ENCODE peak calls at places on chromosomes 1 and 21, in eight cellular contexts. One of them, this sample, is unnamed.

GRCh38 chr1:241555526-241555925 is 23.3 kb downstream of the KMO start:
- DNase-seq in prostate gland: no peak
- DNase-seq in lower leg skin: no peak
- DNase-seq in omental fat pad: no peak
- DNase-seq in epithelial cell of proximal tubule: no peak
- DNase-seq in activated B cell treated with CpG ODN at 0.5 μM for 24 hours: no peak
- DNase-seq in gastrocnemius medialis: no peak
- DNase-seq in nephron progenitor cell: no peak
- DNase-seq in this sample: no peak

GRCh38 chr1:168360151-168360550 is 79.5 kb downstream of the TBX19 start:
- DNase-seq in prostate gland: no peak
- DNase-seq in lower leg skin: no peak
- DNase-seq in omental fat pad: no peak
- DNase-seq in epithelial cell of proximal tubule: no peak
- DNase-seq in activated B cell treated with CpG ODN at 0.5 μM for 24 hours: no peak
- DNase-seq in gastrocnemius medialis: no peak
- DNase-seq in nephron progenitor cell: no peak
- DNase-seq in this sample: no peak

GRCh38 chr1:101291562-101292035 is 54.8 kb downstream of the S1PR1 start:
- DNase-seq in prostate gland: no peak
- DNase-seq in lower leg skin: no peak
- DNase-seq in omental fat pad: no peak
- DNase-seq in epithelial cell of proximal tubule: no peak
- DNase-seq in activated B cell treated with CpG ODN at 0.5 μM for 24 hours: no peak
- DNase-seq in gastrocnemius medialis: peak; percentile 4
- DNase-seq in nephron progenitor cell: no peak
- DNase-seq in this sample: no peak

GRCh38 chr1:236524142-236524891 is 535 bp downstream of the LGALS8 start:
- DNase-seq in prostate gland: peak; percentile 70
- DNase-seq in lower leg skin: no peak
- DNase-seq in omental fat pad: peak; percentile 34
- DNase-seq in epithelial cell of proximal tubule: no peak
- DNase-seq in activated B cell treated with CpG ODN at 0.5 μM for 24 hours: peak; percentile 58
- DNase-seq in gastrocnemius medialis: peak; percentile 24
- DNase-seq in nephron progenitor cell: peak; percentile 60
- DNase-seq in this sample: peak; percentile 34

GRCh38 chr1:90728656-90729257 is 11.7 kb upstream of the BARHL2 start:
- DNase-seq in prostate gland: no peak
- DNase-seq in lower leg skin: no peak
- DNase-seq in omental fat pad: no peak
- DNase-seq in epithelial cell of proximal tubule: no peak
- DNase-seq in activated B cell treated with CpG ODN at 0.5 μM for 24 hours: no peak
- DNase-seq in gastrocnemius medialis: no peak
- DNase-seq in nephron progenitor cell: no peak
- DNase-seq in this sample: no peak

GRCh38 chr1:160841079-160841478 is 21.6 kb downstream of the CD244 start:
- DNase-seq in prostate gland: no peak
- DNase-seq in lower leg skin: no peak
- DNase-seq in omental fat pad: no peak
- DNase-seq in epithelial cell of proximal tubule: no peak
- DNase-seq in activated B cell treated with CpG ODN at 0.5 μM for 24 hours: no peak
- DNase-seq in gastrocnemius medialis: no peak
- DNase-seq in nephron progenitor cell: no peak
- DNase-seq in this sample: no peak

GRCh38 chr1:39076127-39076798 is 50.1 kb downstream of the NDUFS5 start:
- DNase-seq in prostate gland: peak; percentile 60
- DNase-seq in lower leg skin: no peak
- DNase-seq in omental fat pad: no peak
- DNase-seq in epithelial cell of proximal tubule: no peak
- DNase-seq in activated B cell treated with CpG ODN at 0.5 μM for 24 hours: no peak
- DNase-seq in gastrocnemius medialis: peak; percentile 40
- DNase-seq in nephron progenitor cell: no peak
- DNase-seq in this sample: no peak

GRCh38 chr1:77253211-77253610 is 28.6 kb upstream of the AK5 start:
- DNase-seq in prostate gland: no peak
- DNase-seq in lower leg skin: no peak
- DNase-seq in omental fat pad: no peak
- DNase-seq in epithelial cell of proximal tubule: no peak
- DNase-seq in activated B cell treated with CpG ODN at 0.5 μM for 24 hours: no peak
- DNase-seq in gastrocnemius medialis: no peak
- DNase-seq in nephron progenitor cell: no peak
- DNase-seq in this sample: no peak

GRCh38 chr21:39109163-39109530 is 74.1 kb downstream of the PSMG1 start:
- DNase-seq in prostate gland: no peak
- DNase-seq in lower leg skin: peak; percentile 50
- DNase-seq in omental fat pad: no peak
- DNase-seq in epithelial cell of proximal tubule: no peak
- DNase-seq in activated B cell treated with CpG ODN at 0.5 μM for 24 hours: no peak
- DNase-seq in gastrocnemius medialis: no peak
- DNase-seq in nephron progenitor cell: no peak
- DNase-seq in this sample: no peak

GRCh38 chr1:244653439-244654283 is 735 bp downstream of the DESI2 start:
- DNase-seq in prostate gland: no peak
- DNase-seq in lower leg skin: no peak
- DNase-seq in omental fat pad: no peak
- DNase-seq in epithelial cell of proximal tubule: no peak
- DNase-seq in activated B cell treated with CpG ODN at 0.5 μM for 24 hours: no peak
- DNase-seq in gastrocnemius medialis: no peak
- DNase-seq in nephron progenitor cell: peak; percentile 49
- DNase-seq in this sample: no peak

GRCh38 chr1:117696567-117696966 is 90.7 kb downstream of the TENT5C start:
- DNase-seq in prostate gland: no peak
- DNase-seq in lower leg skin: no peak
- DNase-seq in omental fat pad: no peak
- DNase-seq in epithelial cell of proximal tubule: no peak
- DNase-seq in activated B cell treated with CpG ODN at 0.5 μM for 24 hours: no peak
- DNase-seq in gastrocnemius medialis: no peak
- DNase-seq in nephron progenitor cell: no peak
- DNase-seq in this sample: no peak

GRCh38 chr21:31555741-31556191 is 103.7 kb upstream of the SOD1 start:
- DNase-seq in prostate gland: no peak
- DNase-seq in lower leg skin: no peak
- DNase-seq in omental fat pad: no peak
- DNase-seq in epithelial cell of proximal tubule: no peak
- DNase-seq in activated B cell treated with CpG ODN at 0.5 μM for 24 hours: no peak
- DNase-seq in gastrocnemius medialis: no peak
- DNase-seq in nephron progenitor cell: no peak
- DNase-seq in this sample: no peak

GRCh38 chr1:87109012-87109411 is 194.6 kb downstream of the HS2ST1 start:
- DNase-seq in prostate gland: no peak
- DNase-seq in lower leg skin: no peak
- DNase-seq in omental fat pad: no peak
- DNase-seq in epithelial cell of proximal tubule: no peak
- DNase-seq in activated B cell treated with CpG ODN at 0.5 μM for 24 hours: no peak
- DNase-seq in gastrocnemius medialis: no peak
- DNase-seq in nephron progenitor cell: no peak
- DNase-seq in this sample: no peak

GRCh38 chr1:31745071-31745897 is 18.9 kb downstream of the ADGRB2 start:
- DNase-seq in prostate gland: peak; percentile 46
- DNase-seq in lower leg skin: peak; percentile 92
- DNase-seq in omental fat pad: no peak
- DNase-seq in epithelial cell of proximal tubule: no peak
- DNase-seq in activated B cell treated with CpG ODN at 0.5 μM for 24 hours: no peak
- DNase-seq in gastrocnemius medialis: no peak
- DNase-seq in nephron progenitor cell: peak; percentile 79
- DNase-seq in this sample: peak; percentile 89

DNA sequence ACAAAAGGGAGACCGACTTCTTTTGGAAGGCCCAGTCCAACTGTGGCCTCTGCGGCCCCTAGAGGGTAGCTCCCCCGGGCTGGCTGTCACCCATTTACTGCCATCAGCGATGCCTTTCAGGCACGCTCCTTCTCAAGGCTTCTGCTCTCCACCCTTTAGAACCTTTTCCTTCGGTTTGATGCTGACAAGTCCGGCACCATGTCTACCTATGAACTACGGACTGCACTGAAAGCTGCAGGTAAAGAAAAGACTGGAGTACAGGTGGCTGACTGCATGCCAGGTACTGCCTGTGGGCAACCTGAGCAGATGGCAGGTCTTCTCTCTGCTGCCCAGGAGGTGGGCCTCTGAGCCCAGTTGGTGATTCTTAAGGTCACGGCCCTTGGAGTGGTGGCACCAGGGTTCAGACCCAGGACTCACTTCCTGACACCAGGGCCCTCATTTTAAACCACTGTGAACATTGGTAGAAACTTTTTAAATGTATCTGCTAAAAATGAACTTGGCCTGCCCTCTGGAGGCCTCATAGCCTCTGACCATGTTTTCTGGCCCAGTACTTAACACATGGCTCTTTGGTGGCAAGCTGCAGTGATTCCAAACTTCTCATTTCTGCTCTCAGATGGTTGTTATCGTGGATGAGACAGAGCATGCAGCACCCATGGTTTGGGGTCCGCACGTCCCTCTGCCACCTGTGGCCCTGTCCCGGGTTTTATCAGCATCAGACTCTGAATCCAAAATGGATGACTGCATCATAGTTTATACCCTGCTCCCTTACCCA is 45.7 kb downstream of the CAPN9 start:
- DNase-seq in prostate gland: no peak
- DNase-seq in lower leg skin: peak; percentile 60
- DNase-seq in omental fat pad: no peak
- DNase-seq in epithelial cell of proximal tubule: no peak
- DNase-seq in activated B cell treated with CpG ODN at 0.5 μM for 24 hours: no peak
- DNase-seq in gastrocnemius medialis: no peak
- DNase-seq in nephron progenitor cell: no peak
- DNase-seq in this sample: no peak
- TF ChIP-seq CTCF in prostate gland: no peak
- TF ChIP-seq CTCF in lower leg skin: no peak
- TF ChIP-seq CTCF in omental fat pad: no peak
- TF ChIP-seq CTCF in epithelial cell of proximal tubule: peak; percentile 32
- TF ChIP-seq CTCF in activated B cell treated with CpG ODN at 0.5 μM for 24 hours: no peak
- TF ChIP-seq CTCF in gastrocnemius medialis: no peak
- TF ChIP-seq CTCF in nephron progenitor cell: no peak
- TF ChIP-seq CTCF in this sample: peak; percentile 16

GRCh38 chr1:42479621-42480020 is 16.5 kb downstream of the CCDC30 start:
- DNase-seq in prostate gland: no peak
- DNase-seq in lower leg skin: no peak
- DNase-seq in omental fat pad: no peak
- DNase-seq in epithelial cell of proximal tubule: no peak
- DNase-seq in activated B cell treated with CpG ODN at 0.5 μM for 24 hours: no peak
- DNase-seq in gastrocnemius medialis: no peak
- DNase-seq in nephron progenitor cell: peak; percentile 3
- DNase-seq in this sample: no peak
- TF ChIP-seq CTCF in prostate gland: no peak
- TF ChIP-seq CTCF in lower leg skin: no peak
- TF ChIP-seq CTCF in omental fat pad: no peak
- TF ChIP-seq CTCF in epithelial cell of proximal tubule: peak; percentile 9
- TF ChIP-seq CTCF in activated B cell treated with CpG ODN at 0.5 μM for 24 hours: no peak
- TF ChIP-seq CTCF in gastrocnemius medialis: no peak
- TF ChIP-seq CTCF in nephron progenitor cell: no peak
- TF ChIP-seq CTCF in this sample: peak; percentile 8

GRCh38 chr1:248404024-248404423 is 1.2 kb downstream of the OR2T1 start:
- DNase-seq in prostate gland: no peak
- DNase-seq in lower leg skin: no peak
- DNase-seq in omental fat pad: no peak
- DNase-seq in epithelial cell of proximal tubule: no peak
- DNase-seq in activated B cell treated with CpG ODN at 0.5 μM for 24 hours: no peak
- DNase-seq in gastrocnemius medialis: no peak
- DNase-seq in nephron progenitor cell: no peak
- DNase-seq in this sample: no peak
- TF ChIP-seq CTCF in prostate gland: no peak
- TF ChIP-seq CTCF in lower leg skin: no peak
- TF ChIP-seq CTCF in omental fat pad: no peak
- TF ChIP-seq CTCF in epithelial cell of proximal tubule: no peak
- TF ChIP-seq CTCF in activated B cell treated with CpG ODN at 0.5 μM for 24 hours: no peak
- TF ChIP-seq CTCF in gastrocnemius medialis: no peak
- TF ChIP-seq CTCF in nephron progenitor cell: no peak
- TF ChIP-seq CTCF in this sample: no peak

GRCh38 chr1:156063997-156064285 is 3.0 kb downstream of the RAB25 start:
- DNase-seq in prostate gland: no peak
- DNase-seq in lower leg skin: no peak
- DNase-seq in omental fat pad: no peak
- DNase-seq in epithelial cell of proximal tubule: no peak
- DNase-seq in activated B cell treated with CpG ODN at 0.5 μM for 24 hours: no peak
- DNase-seq in gastrocnemius medialis: no peak
- DNase-seq in nephron progenitor cell: no peak
- DNase-seq in this sample: no peak

GRCh38 chr1:156065871-156066270 is 4.9 kb downstream of the RAB25 start:
- DNase-seq in prostate gland: no peak
- DNase-seq in lower leg skin: no peak
- DNase-seq in omental fat pad: no peak
- DNase-seq in epithelial cell of proximal tubule: no peak
- DNase-seq in activated B cell treated with CpG ODN at 0.5 μM for 24 hours: no peak
- DNase-seq in gastrocnemius medialis: no peak
- DNase-seq in nephron progenitor cell: no peak
- DNase-seq in this sample: no peak

GRCh38 chr1:156067262-156067661 is 6.3 kb downstream of the RAB25 start:
- DNase-seq in prostate gland: no peak
- DNase-seq in lower leg skin: no peak
- DNase-seq in omental fat pad: no peak
- DNase-seq in epithelial cell of proximal tubule: no peak
- DNase-seq in activated B cell treated with CpG ODN at 0.5 μM for 24 hours: no peak
- DNase-seq in gastrocnemius medialis: no peak
- DNase-seq in nephron progenitor cell: no peak
- DNase-seq in this sample: no peak

GRCh38 chr1:156064615-156065014 is 3.7 kb downstream of the RAB25 start:
- DNase-seq in prostate gland: no peak
- DNase-seq in lower leg skin: no peak
- DNase-seq in omental fat pad: no peak
- DNase-seq in epithelial cell of proximal tubule: no peak
- DNase-seq in activated B cell treated with CpG ODN at 0.5 μM for 24 hours: no peak
- DNase-seq in gastrocnemius medialis: no peak
- DNase-seq in nephron progenitor cell: no peak
- DNase-seq in this sample: no peak

GRCh38 chr1:156065212-156065611 is 4.3 kb downstream of the RAB25 start:
- DNase-seq in prostate gland: no peak
- DNase-seq in lower leg skin: no peak
- DNase-seq in omental fat pad: no peak
- DNase-seq in epithelial cell of proximal tubule: no peak
- DNase-seq in activated B cell treated with CpG ODN at 0.5 μM for 24 hours: no peak
- DNase-seq in gastrocnemius medialis: no peak
- DNase-seq in nephron progenitor cell: no peak
- DNase-seq in this sample: no peak
- TF ChIP-seq CTCF in prostate gland: no peak
- TF ChIP-seq CTCF in lower leg skin: no peak
- TF ChIP-seq CTCF in omental fat pad: no peak
- TF ChIP-seq CTCF in epithelial cell of proximal tubule: no peak
- TF ChIP-seq CTCF in activated B cell treated with CpG ODN at 0.5 μM for 24 hours: no peak
- TF ChIP-seq CTCF in gastrocnemius medialis: no peak
- TF ChIP-seq CTCF in nephron progenitor cell: no peak
- TF ChIP-seq CTCF in this sample: no peak

GRCh38 chr1:206729050-206729449 is 41.5 kb upstream of the IL19 start:
- DNase-seq in prostate gland: no peak
- DNase-seq in lower leg skin: no peak
- DNase-seq in omental fat pad: no peak
- DNase-seq in epithelial cell of proximal tubule: no peak
- DNase-seq in activated B cell treated with CpG ODN at 0.5 μM for 24 hours: no peak
- DNase-seq in gastrocnemius medialis: no peak
- DNase-seq in nephron progenitor cell: no peak
- DNase-seq in this sample: no peak
- TF ChIP-seq CTCF in prostate gland: no peak
- TF ChIP-seq CTCF in lower leg skin: no peak
- TF ChIP-seq CTCF in omental fat pad: no peak
- TF ChIP-seq CTCF in epithelial cell of proximal tubule: no peak
- TF ChIP-seq CTCF in activated B cell treated with CpG ODN at 0.5 μM for 24 hours: no peak
- TF ChIP-seq CTCF in gastrocnemius medialis: no peak
- TF ChIP-seq CTCF in nephron progenitor cell: no peak
- TF ChIP-seq CTCF in this sample: no peak

GRCh38 chr1:65921461-65921860 is 128.8 kb downstream of the PDE4B start:
- DNase-seq in prostate gland: peak; percentile 5
- DNase-seq in lower leg skin: no peak
- DNase-seq in omental fat pad: no peak
- DNase-seq in epithelial cell of proximal tubule: no peak
- DNase-seq in activated B cell treated with CpG ODN at 0.5 μM for 24 hours: no peak
- DNase-seq in gastrocnemius medialis: no peak
- DNase-seq in nephron progenitor cell: no peak
- DNase-seq in this sample: no peak
- TF ChIP-seq CTCF in prostate gland: no peak
- TF ChIP-seq CTCF in lower leg skin: no peak
- TF ChIP-seq CTCF in omental fat pad: no peak
- TF ChIP-seq CTCF in epithelial cell of proximal tubule: no peak
- TF ChIP-seq CTCF in activated B cell treated with CpG ODN at 0.5 μM for 24 hours: no peak
- TF ChIP-seq CTCF in gastrocnemius medialis: no peak
- TF ChIP-seq CTCF in nephron progenitor cell: no peak
- TF ChIP-seq CTCF in this sample: no peak